ENCODE peak calls at places on chromosomes 6 and 20, in six cellular contexts. One of them, this sample, is unnamed.

GRCh38 chr6:44226368-44227137 is 3.2 kb downstream of the SLC29A1 start:
- DNase-seq in aorta: no peak
- DNase-seq in body of pancreas: no peak
- DNase-seq in LNCaP clone FGC: no peak
- DNase-seq in choroid plexus epithelial cell: no peak
- DNase-seq in A549: no peak
- DNase-seq in this sample: no peak

GRCh38 chr20:61735503-61735785 is 330.2 kb downstream of the TAF4 start:
- DNase-seq in aorta: peak
- DNase-seq in body of pancreas: no peak
- DNase-seq in LNCaP clone FGC: no peak
- DNase-seq in choroid plexus epithelial cell: no peak
- DNase-seq in A549: no peak
- DNase-seq in this sample: no peak

GRCh38 chr6:21836292-21836691 is 242.7 kb downstream of the SOX4 start:
- DNase-seq in aorta: no peak
- DNase-seq in body of pancreas: no peak
- DNase-seq in LNCaP clone FGC: no peak
- DNase-seq in choroid plexus epithelial cell: no peak
- DNase-seq in A549: no peak
- DNase-seq in this sample: no peak

GRCh38 chr6:129599467-129599866 is 110.5 kb downstream of the ARHGAP18 start:
- DNase-seq in aorta: no peak
- DNase-seq in body of pancreas: no peak
- DNase-seq in LNCaP clone FGC: no peak
- DNase-seq in choroid plexus epithelial cell: no peak
- DNase-seq in A549: no peak
- DNase-seq in this sample: no peak

GRCh38 chr20:47652794-47653193 is 132.5 kb downstream of the SULF2 start:
- DNase-seq in aorta: no peak
- DNase-seq in body of pancreas: no peak
- DNase-seq in LNCaP clone FGC: no peak
- DNase-seq in choroid plexus epithelial cell: no peak
- DNase-seq in A549: no peak
- DNase-seq in this sample: no peak

GRCh38 chr6:79170915-79171314 is 63.6 kb downstream of the HMGN3 start:
- DNase-seq in aorta: no peak
- DNase-seq in body of pancreas: no peak
- DNase-seq in LNCaP clone FGC: peak
- DNase-seq in choroid plexus epithelial cell: peak
- DNase-seq in A549: no peak
- DNase-seq in this sample: peak

GRCh38 chr20:61450549-61450948 is 198.5 kb downstream of the CDH4 start:
- DNase-seq in aorta: no peak
- DNase-seq in body of pancreas: no peak
- DNase-seq in LNCaP clone FGC: no peak
- DNase-seq in choroid plexus epithelial cell: no peak
- DNase-seq in A549: no peak
- DNase-seq in this sample: no peak

GRCh38 chr20:36439040-36439730 is 102.1 kb upstream of the MYL9 start:
- DNase-seq in aorta: peak
- DNase-seq in body of pancreas: peak
- DNase-seq in LNCaP clone FGC: no peak
- DNase-seq in choroid plexus epithelial cell: peak
- DNase-seq in A549: peak
- DNase-seq in this sample: peak

GRCh38 chr6:166305562-166306117 is 2.6 kb downstream of the PRR18 start:
- DNase-seq in aorta: no peak
- DNase-seq in body of pancreas: no peak
- DNase-seq in LNCaP clone FGC: no peak
- DNase-seq in choroid plexus epithelial cell: no peak
- DNase-seq in A549: no peak
- DNase-seq in this sample: no peak

GRCh38 chr20:35582131-35582530 is 33.5 kb upstream of the SPAG4 start:
- DNase-seq in aorta: no peak
- DNase-seq in body of pancreas: no peak
- DNase-seq in LNCaP clone FGC: no peak
- DNase-seq in choroid plexus epithelial cell: no peak
- DNase-seq in A549: no peak
- DNase-seq in this sample: no peak

GRCh38 chr20:51650685-51651134 is 108.2 kb upstream of the NFATC2 start:
- DNase-seq in aorta: no peak
- DNase-seq in body of pancreas: no peak
- DNase-seq in LNCaP clone FGC: no peak
- DNase-seq in choroid plexus epithelial cell: peak
- DNase-seq in A549: no peak
- DNase-seq in this sample: peak

GRCh38 chr6:147043994-147044477 is 160.2 kb upstream of the STXBP5 start:
- DNase-seq in aorta: no peak
- DNase-seq in body of pancreas: no peak
- DNase-seq in LNCaP clone FGC: no peak
- DNase-seq in choroid plexus epithelial cell: no peak
- DNase-seq in A549: peak
- DNase-seq in this sample: peak

GRCh38 chr6:140398076-140398475 is 1023.6 kb upstream of the CITED2 start:
- DNase-seq in aorta: no peak
- DNase-seq in body of pancreas: no peak
- DNase-seq in LNCaP clone FGC: no peak
- DNase-seq in choroid plexus epithelial cell: no peak
- DNase-seq in A549: no peak
- DNase-seq in this sample: no peak

GRCh38 chr6:168528457-168529095 is 87.6 kb downstream of the SMOC2 start:
- DNase-seq in aorta: no peak
- DNase-seq in body of pancreas: no peak
- DNase-seq in LNCaP clone FGC: no peak
- DNase-seq in choroid plexus epithelial cell: no peak
- DNase-seq in A549: no peak
- DNase-seq in this sample: peak

GRCh38 chr20:49161428-49162152 is 26.5 kb downstream of the STAU1 start:
- DNase-seq in aorta: no peak
- DNase-seq in body of pancreas: no peak
- DNase-seq in LNCaP clone FGC: no peak
- DNase-seq in choroid plexus epithelial cell: no peak
- DNase-seq in A549: no peak
- DNase-seq in this sample: no peak

GRCh38 chr6:111047244-111047643 is 40.1 kb upstream of the SLC16A10 start:
- DNase-seq in aorta: no peak
- DNase-seq in body of pancreas: no peak
- DNase-seq in LNCaP clone FGC: no peak
- DNase-seq in choroid plexus epithelial cell: no peak
- DNase-seq in A549: no peak
- DNase-seq in this sample: no peak

GRCh38 chr6:27864906-27865883 is 47.0 kb downstream of the OR2B2 start:
- DNase-seq in aorta: peak
- DNase-seq in body of pancreas: peak
- DNase-seq in LNCaP clone FGC: peak
- DNase-seq in choroid plexus epithelial cell: peak
- DNase-seq in A549: peak
- DNase-seq in this sample: peak

GRCh38 chr6:111280445-111280844 is 193.1 kb downstream of the SLC16A10 start:
- DNase-seq in aorta: no peak
- DNase-seq in body of pancreas: no peak
- DNase-seq in LNCaP clone FGC: no peak
- DNase-seq in choroid plexus epithelial cell: no peak
- DNase-seq in A549: no peak
- DNase-seq in this sample: no peak

GRCh38 chr6:14921170-14921569 is 324.7 kb upstream of the JARID2 start:
- DNase-seq in aorta: peak
- DNase-seq in body of pancreas: peak
- DNase-seq in LNCaP clone FGC: no peak
- DNase-seq in choroid plexus epithelial cell: no peak
- DNase-seq in A549: no peak
- DNase-seq in this sample: peak

GRCh38 chr6:167733740-167734661 is 92.7 kb upstream of the AFDN start:
- DNase-seq in aorta: no peak
- DNase-seq in body of pancreas: no peak
- DNase-seq in LNCaP clone FGC: no peak
- DNase-seq in choroid plexus epithelial cell: peak
- DNase-seq in A549: no peak
- DNase-seq in this sample: peak

GRCh38 chr20:44038681-44039123 is 124.0 kb downstream of the TOX2 start:
- DNase-seq in aorta: no peak
- DNase-seq in body of pancreas: no peak
- DNase-seq in LNCaP clone FGC: no peak
- DNase-seq in choroid plexus epithelial cell: no peak
- DNase-seq in A549: no peak
- DNase-seq in this sample: no peak

GRCh38 chr6:105136433-105137350 is 43.1 kb downstream of the POPDC3 start:
- DNase-seq in aorta: peak
- DNase-seq in body of pancreas: peak
- DNase-seq in LNCaP clone FGC: no peak
- DNase-seq in choroid plexus epithelial cell: peak
- DNase-seq in A549: peak
- DNase-seq in this sample: peak

GRCh38 chr20:20203784-20204183 is 151.5 kb downstream of the CFAP61 start:
- DNase-seq in aorta: no peak
- DNase-seq in body of pancreas: no peak
- DNase-seq in LNCaP clone FGC: no peak
- DNase-seq in choroid plexus epithelial cell: no peak
- DNase-seq in A549: no peak
- DNase-seq in this sample: no peak

GRCh38 chr6:53112871-53113270 is 35.8 kb downstream of the GCM1 start:
- DNase-seq in aorta: no peak
- DNase-seq in body of pancreas: no peak
- DNase-seq in LNCaP clone FGC: peak
- DNase-seq in choroid plexus epithelial cell: no peak
- DNase-seq in A549: no peak
- DNase-seq in this sample: no peak

GRCh38 chr6:163943647-163944395 is 529.3 kb downstream of the QKI start:
- DNase-seq in aorta: no peak
- DNase-seq in body of pancreas: no peak
- DNase-seq in LNCaP clone FGC: no peak
- DNase-seq in choroid plexus epithelial cell: peak
- DNase-seq in A549: no peak
- DNase-seq in this sample: peak

GRCh38 chr6:163942790-163943189 is 528.3 kb downstream of the QKI start:
- DNase-seq in aorta: no peak
- DNase-seq in body of pancreas: no peak
- DNase-seq in LNCaP clone FGC: no peak
- DNase-seq in choroid plexus epithelial cell: no peak
- DNase-seq in A549: no peak
- DNase-seq in this sample: no peak

GRCh38 chr6:163945813-163946212 is 531.3 kb downstream of the QKI start:
- DNase-seq in aorta: no peak
- DNase-seq in body of pancreas: no peak
- DNase-seq in LNCaP clone FGC: no peak
- DNase-seq in choroid plexus epithelial cell: no peak
- DNase-seq in A549: no peak
- DNase-seq in this sample: no peak

GRCh38 chr6:163946437-163946836 is 531.9 kb downstream of the QKI start:
- DNase-seq in aorta: no peak
- DNase-seq in body of pancreas: no peak
- DNase-seq in LNCaP clone FGC: no peak
- DNase-seq in choroid plexus epithelial cell: no peak
- DNase-seq in A549: no peak
- DNase-seq in this sample: no peak

GRCh38 chr6:163944897-163945296 is 530.4 kb downstream of the QKI start:
- DNase-seq in aorta: no peak
- DNase-seq in body of pancreas: no peak
- DNase-seq in LNCaP clone FGC: no peak
- DNase-seq in choroid plexus epithelial cell: no peak
- DNase-seq in A549: no peak
- DNase-seq in this sample: no peak
- H3K4me3 ChIP-seq in aorta: no peak
- H3K4me3 ChIP-seq in body of pancreas: no peak
- H3K4me3 ChIP-seq in LNCaP clone FGC: no peak
- H3K4me3 ChIP-seq in choroid plexus epithelial cell: no peak
- H3K4me3 ChIP-seq in A549: no peak
- H3K4me3 ChIP-seq in this sample: no peak

GRCh38 chr6:56246941-56247653 is at the start of gene COL21A1:
- DNase-seq in aorta: peak
- DNase-seq in body of pancreas: peak
- DNase-seq in LNCaP clone FGC: no peak
- DNase-seq in choroid plexus epithelial cell: peak
- DNase-seq in A549: peak
- DNase-seq in this sample: no peak
- H3K4me3 ChIP-seq in aorta: peak
- H3K4me3 ChIP-seq in body of pancreas: no peak
- H3K4me3 ChIP-seq in LNCaP clone FGC: no peak
- H3K4me3 ChIP-seq in choroid plexus epithelial cell: peak
- H3K4me3 ChIP-seq in A549: peak
- H3K4me3 ChIP-seq in this sample: peak

GRCh38 chr20:3209023-3209945 is at the start of gene ITPA:
- DNase-seq in aorta: peak
- DNase-seq in body of pancreas: peak
- DNase-seq in LNCaP clone FGC: no peak
- DNase-seq in choroid plexus epithelial cell: peak
- DNase-seq in A549: peak
- DNase-seq in this sample: peak

GRCh38 chr20:3203315-3204123 is 963 bp downstream of the DDRGK1 start:
- DNase-seq in aorta: no peak
- DNase-seq in body of pancreas: peak
- DNase-seq in LNCaP clone FGC: no peak
- DNase-seq in choroid plexus epithelial cell: peak
- DNase-seq in A549: no peak
- DNase-seq in this sample: no peak

GRCh38 chr20:3199976-3200755 is 4.3 kb downstream of the DDRGK1 start:
- DNase-seq in aorta: no peak
- DNase-seq in body of pancreas: no peak
- DNase-seq in LNCaP clone FGC: no peak
- DNase-seq in choroid plexus epithelial cell: no peak
- DNase-seq in A549: no peak
- DNase-seq in this sample: no peak

GRCh38 chr20:3202965-3203314 is 1.5 kb downstream of the DDRGK1 start:
- DNase-seq in aorta: no peak
- DNase-seq in body of pancreas: no peak
- DNase-seq in LNCaP clone FGC: no peak
- DNase-seq in choroid plexus epithelial cell: no peak
- DNase-seq in A549: no peak
- DNase-seq in this sample: no peak

GRCh38 chr20:3204124-3204794 is at the start of gene DDRGK1:
- DNase-seq in aorta: peak
- DNase-seq in body of pancreas: peak
- DNase-seq in LNCaP clone FGC: peak
- DNase-seq in choroid plexus epithelial cell: peak
- DNase-seq in A549: peak
- DNase-seq in this sample: peak
- H3K4me3 ChIP-seq in aorta: peak
- H3K4me3 ChIP-seq in body of pancreas: peak
- H3K4me3 ChIP-seq in LNCaP clone FGC: peak
- H3K4me3 ChIP-seq in choroid plexus epithelial cell: peak
- H3K4me3 ChIP-seq in A549: peak
- H3K4me3 ChIP-seq in this sample: peak

DNA sequence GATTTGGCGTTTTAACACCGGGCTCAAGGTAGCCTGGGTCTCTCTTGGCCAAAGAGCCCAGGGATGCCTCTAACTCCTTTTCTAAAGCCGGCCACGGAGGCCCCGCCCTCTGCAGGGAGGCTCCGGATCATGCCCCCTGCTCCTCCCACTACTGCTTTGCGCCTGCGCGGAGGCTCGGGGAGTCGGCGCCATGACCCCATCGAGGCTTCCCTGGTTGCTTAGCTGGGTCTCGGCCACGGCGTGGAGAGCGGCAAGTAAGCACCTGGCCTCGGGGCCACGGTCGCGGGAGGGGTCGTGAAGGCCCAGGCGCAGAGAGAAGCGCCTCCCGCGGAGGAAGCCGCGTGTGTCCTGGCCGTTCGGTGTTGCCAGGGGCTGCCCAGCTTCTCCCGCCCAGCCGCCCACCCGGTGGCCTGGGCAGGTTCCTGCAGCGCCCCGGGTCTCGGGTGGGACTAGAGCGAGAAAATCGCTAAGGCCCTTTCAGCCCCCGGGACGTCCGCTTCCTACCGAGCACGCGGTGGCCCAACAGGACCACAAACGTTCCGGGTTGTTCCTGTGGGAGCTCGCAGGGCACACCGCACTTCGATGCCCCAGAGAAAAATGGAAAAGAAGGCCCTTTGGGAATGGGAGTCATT is at the start of gene SDHAF4:
- DNase-seq in aorta: peak
- DNase-seq in body of pancreas: peak
- DNase-seq in LNCaP clone FGC: peak
- DNase-seq in choroid plexus epithelial cell: peak
- DNase-seq in A549: peak
- DNase-seq in this sample: peak
- H3K4me3 ChIP-seq in aorta: peak
- H3K4me3 ChIP-seq in body of pancreas: peak
- H3K4me3 ChIP-seq in LNCaP clone FGC: peak
- H3K4me3 ChIP-seq in choroid plexus epithelial cell: peak
- H3K4me3 ChIP-seq in A549: peak
- H3K4me3 ChIP-seq in this sample: peak

This sample was measured in fibroblast of pulmonary artery.